ENCODE peak calls at places on chromosomes 11 and 22, in four cellular contexts. Z is Panc1, S is HL-60, J is right atrium auricular region. W is an unnamed sample.

GRCh38 chr22:48945621-48946458 is 881.8 kb downstream of the BRD1 start:
- DNase-seq in Z (no peak), S (no peak), J (peak; percentile 44), W (no peak)

GRCh38 chr22:46421272-46421671 is 85.8 kb downstream of the TRMU start:
- DNase-seq in Z (no peak), J (no peak), S (no peak), W (no peak)

GRCh38 chr22:43226368-43226979 is 39.5 kb upstream of the TTLL12 start:
- DNase-seq in Z (no peak), S (no peak), J (no peak), W (no peak)

GRCh38 chr11:11989774-11990744 is 18.4 kb downstream of the DKK3 start:
- DNase-seq in J (peak; percentile 56), Z (no peak), S (no peak), W (no peak)

GRCh38 chr11:61917357-61918109 is at the start of gene RAB3IL1:
- DNase-seq in J (no peak), S (peak; percentile 14), Z (no peak), W (no peak)

GRCh38 chr11:5967708-5968107 is 586 bp downstream of the OR56A5 start:
- DNase-seq in S (no peak), Z (no peak), J (no peak), W (peak; percentile 36)

GRCh38 chr11:14499178-14499559 is 442 bp downstream of the COPB1 start:
- DNase-seq in S (no peak), Z (no peak), J (no peak), W (no peak)

GRCh38 chr22:24175160-24175808 is 6.0 kb upstream of the SUSD2 start:
- DNase-seq in Z (no peak), S (no peak), J (peak; percentile 80), W (no peak)

GRCh38 chr11:36156486-36157150 is 132.6 kb downstream of the COMMD9 start:
- DNase-seq in S (no peak), J (no peak), Z (no peak), W (no peak)

GRCh38 chr11:116073854-116074837 is 569.9 kb upstream of the CADM1 start:
- DNase-seq in S (no peak), J (no peak), Z (no peak), W (no peak)

GRCh38 chr22:47606426-47606825 is 844.0 kb downstream of the TBC1D22A start:
- DNase-seq in J (no peak), S (no peak), Z (no peak), W (no peak)

GRCh38 chr22:24033731-24034130 is 22.6 kb downstream of the CABIN1 start:
- DNase-seq in S (no peak), Z (no peak), J (no peak), W (no peak)

GRCh38 chr11:64233913-64234839 is at the start of gene VEGFB:
- DNase-seq in J (no peak), S (no peak), Z (no peak), W (no peak)

GRCh38 chr11:71551711-71552110 is 3.5 kb downstream of the KRTAP5-9 start:
- DNase-seq in J (no peak), Z (no peak), S (no peak), W (no peak)

GRCh38 chr11:19756675-19757475 is 44.2 kb downstream of the NAV2 start:
- DNase-seq in Z (no peak), S (no peak), J (no peak), W (no peak)

GRCh38 chr11:58905716-58906547 is 33.4 kb upstream of the GLYATL1 start:
- DNase-seq in S (no peak), J (peak; percentile 64), Z (no peak), W (peak; percentile 72)

GRCh38 chr11:2930705-2931415 is 1.6 kb upstream of the PHLDA2 start:
- DNase-seq in Z (peak; percentile 82), S (peak; percentile 38), J (no peak), W (peak; percentile 72)

GRCh38 chr11:129973068-129973467 is 29.6 kb downstream of the PRDM10 start:
- DNase-seq in S (peak; percentile 73), Z (no peak), J (no peak), W (no peak)

GRCh38 chr11:61873588-61874459 is 17.5 kb downstream of the FADS3 start:
- DNase-seq in S (no peak), J (no peak), Z (no peak), W (no peak)

GRCh38 chr22:27349456-27349855 is 452.1 kb downstream of the MN1 start:
- DNase-seq in Z (no peak), J (no peak), S (no peak), W (no peak)

GRCh38 chr11:121886005-121886739 is 229.8 kb downstream of the BLID start:
- DNase-seq in S (no peak), Z (no peak), J (no peak), W (no peak)

GRCh38 chr11:85133636-85134035 is 493.5 kb downstream of the DLG2 start:
- DNase-seq in S (no peak), Z (no peak), J (no peak), W (no peak)

GRCh38 chr11:130979386-130979972 is 63.2 kb upstream of the SNX19 start:
- DNase-seq in S (no peak), Z (no peak), J (no peak), W (no peak)
- TF ChIP-seq CTCF in S (no peak), Z (peak; percentile 70), J (no peak), W (peak; percentile 78)

GRCh38 chr11:65942531-65942930 is 2.7 kb upstream of the TSGA10IP start:
- DNase-seq in S (no peak), J (no peak), Z (no peak), W (no peak)
- H3K27ac ChIP-seq in S (no peak overlapping the region), J (no peak overlapping the region), Z (no peak overlapping the region), W (no peak overlapping the region)

DNA sequence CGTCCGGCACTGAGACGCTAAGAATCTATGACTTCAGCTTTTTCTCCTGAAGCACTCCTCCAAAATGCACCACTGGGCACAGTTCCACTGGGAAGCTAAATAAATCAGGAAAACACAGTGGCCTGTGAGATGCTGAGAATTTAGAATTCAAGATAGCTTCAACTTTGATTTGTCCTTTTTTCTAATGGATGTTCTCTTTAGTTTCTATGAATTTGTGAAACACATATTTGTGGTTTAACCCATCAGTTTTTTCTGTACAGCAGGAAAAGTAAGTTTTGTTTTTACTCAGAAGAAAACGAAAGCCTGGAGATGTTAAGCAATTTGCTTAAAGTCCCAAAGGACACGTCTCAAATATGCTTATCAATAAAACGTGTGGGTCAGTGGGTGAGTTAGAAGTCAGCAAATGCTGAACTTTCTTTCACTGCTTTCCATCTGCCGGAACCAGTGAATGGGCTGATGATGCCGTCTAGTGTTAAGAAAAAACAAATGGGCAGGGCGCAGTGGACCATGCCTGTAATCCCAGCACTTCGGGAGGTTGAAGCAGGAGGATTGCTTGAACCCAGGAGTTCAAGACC is 40.7 kb upstream of the CLMP start:
- DNase-seq in Z (no peak), S (no peak), J (peak; percentile 65), W (no peak)
- TF ChIP-seq CTCF in Z (no peak), S (no peak), J (no peak), W (no peak)

DNA sequence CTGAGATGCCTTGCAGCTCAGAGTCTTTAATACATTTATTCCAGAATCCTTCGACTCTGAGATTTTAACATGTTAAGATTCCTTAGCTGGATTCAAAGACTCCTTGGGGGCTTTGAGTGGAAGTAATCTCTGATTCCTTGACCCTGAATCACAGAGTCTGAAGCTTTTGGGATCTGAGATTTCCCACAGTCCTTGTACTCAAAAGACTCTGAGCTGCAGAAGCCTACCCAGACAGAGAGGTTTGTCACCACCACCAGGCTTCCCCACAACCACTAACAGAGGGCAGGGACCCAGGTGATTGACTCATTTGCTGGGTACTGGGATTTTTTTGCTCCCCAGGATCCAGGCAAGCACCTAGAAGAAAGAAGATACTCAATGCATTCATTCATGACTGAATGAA is 1.4 kb upstream of the SERPINH1 start:
- DNase-seq in Z (no peak), J (no peak), S (no peak), W (no peak)
- H3K27ac ChIP-seq in Z (no peak overlapping the region), J (peak overlapping the region; percentile 100), S (no peak overlapping the region), W (no peak overlapping the region)

DNA sequence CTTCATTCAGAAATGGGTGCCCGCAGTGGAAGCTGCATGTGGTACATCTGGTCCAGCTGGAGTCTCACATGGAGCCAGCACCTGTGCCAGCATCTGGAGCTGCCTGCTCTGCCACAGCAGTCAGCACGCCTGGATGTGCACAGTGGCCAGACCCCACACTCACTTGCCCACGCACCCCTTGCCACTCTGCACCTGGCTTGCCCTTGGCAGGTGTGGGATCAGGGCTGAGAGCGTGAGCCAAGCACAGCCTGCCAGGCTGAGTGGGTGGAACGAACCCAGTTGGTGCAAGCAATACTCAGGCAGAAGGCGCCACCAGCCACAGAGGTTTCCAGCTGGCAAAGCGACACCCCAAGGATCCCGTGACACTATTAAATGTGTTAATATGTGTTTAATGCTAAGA is 95.5 kb upstream of the AMOTL1 start:
- DNase-seq in Z (no peak), S (no peak), J (no peak), W (no peak)
- TF ChIP-seq CTCF in Z (no peak), S (no peak), J (no peak), W (no peak)

GRCh38 chr11:69396051-69396947 is 85.2 kb upstream of the LINC01488 start:
- DNase-seq in S (no peak), J (no peak), Z (no peak), W (no peak)

GRCh38 chr11:69394234-69394891 is 87.1 kb upstream of the LINC01488 start:
- DNase-seq in S (no peak), Z (no peak), J (no peak), W (no peak)

GRCh38 chr11:69393865-69394233 is 87.6 kb upstream of the LINC01488 start:
- DNase-seq in J (no peak), S (no peak), Z (no peak), W (no peak)

GRCh38 chr11:69393178-69393832 is 88.2 kb upstream of the LINC01488 start:
- DNase-seq in J (no peak), Z (no peak), S (no peak), W (no peak)

DNA sequence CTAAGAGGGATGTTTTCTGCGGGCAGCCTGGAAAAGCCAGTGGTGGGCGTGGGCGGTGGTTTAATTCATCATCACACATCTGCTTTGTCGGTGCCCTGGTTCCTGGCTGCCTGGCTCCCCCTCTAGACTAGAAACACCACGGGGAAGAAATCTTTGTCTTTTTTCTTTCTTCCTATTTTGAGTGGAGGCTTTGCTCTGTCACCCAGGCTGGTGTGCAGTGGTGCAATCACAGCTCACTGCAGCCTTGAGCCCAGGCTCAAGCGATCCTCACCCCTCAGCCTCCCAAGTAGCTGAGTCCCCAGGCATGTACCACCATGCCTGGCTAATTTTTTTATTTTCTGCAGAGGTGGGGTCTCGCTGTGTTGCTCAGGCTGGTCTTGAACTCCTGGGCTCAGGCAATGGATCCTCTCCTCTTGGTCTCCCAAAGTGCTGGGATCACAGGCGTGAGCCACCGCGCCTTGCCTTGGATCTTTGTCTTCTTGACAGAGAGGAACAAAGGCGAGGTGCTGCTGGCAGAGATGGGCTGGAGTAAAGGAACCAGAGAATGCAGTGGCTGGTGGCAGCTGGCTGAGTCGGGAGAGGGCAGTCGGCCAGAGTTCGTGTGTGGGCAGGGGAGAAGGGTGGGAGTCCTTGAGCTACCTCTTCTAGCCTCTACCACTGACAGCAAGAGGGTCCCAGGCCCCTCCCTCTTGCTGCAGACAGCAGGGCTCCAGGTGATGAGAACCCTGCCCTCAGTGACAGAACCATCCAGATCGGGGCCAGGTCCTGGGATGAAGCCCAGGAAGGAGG is 86.4 kb upstream of the LINC01488 start:
- DNase-seq in J (no peak), Z (no peak), S (no peak), W (no peak)
- H3K27ac ChIP-seq in J (no peak overlapping the region), Z (no peak overlapping the region), S (no peak overlapping the region), W (no peak overlapping the region)